ENCODE peak calls at places on chromosome 3, in seven cellular contexts. A is BJ, V is kidney glomerular epithelial cell, L is NCI-H774, T is HT-29, S is GM03348, G is Caki2. J is an unnamed sample.

GRCh38 chr3:102000620-102001209 is 151.4 kb downstream of the NFKBIZ start:
- DNase-seq in V (no peak), G (no peak), S (no peak), A (no peak), L (no peak), T (no peak), J (no peak)

GRCh38 chr3:51799879-51800757 is 21.1 kb upstream of the IQCF6 start:
- DNase-seq in L (no peak), S (peak), T (peak), A (peak), G (peak), V (peak), J (peak)

GRCh38 chr3:44039006-44039405 is 202.7 kb upstream of the TOPAZ1 start:
- DNase-seq in G (no peak), A (no peak), V (peak), S (no peak), L (no peak), T (no peak), J (no peak)

GRCh38 chr3:177295116-177295515 is 97.8 kb upstream of the TBL1XR1 start:
- DNase-seq in S (no peak), L (no peak), A (no peak), T (peak), G (peak), V (no peak), J (no peak)

GRCh38 chr3:126179825-126180476 is 435 bp downstream of the ALDH1L1 start:
- DNase-seq in L (no peak), S (no peak), A (no peak), V (no peak), G (peak), T (no peak), J (no peak)

GRCh38 chr3:108106449-108106848 is 15.6 kb upstream of the CD47 start:
- DNase-seq in T (no peak), V (no peak), L (no peak), A (no peak), G (no peak), S (no peak), J (no peak)

GRCh38 chr3:107013606-107014005 is 363.6 kb upstream of the CCDC54 start:
- DNase-seq in L (no peak), G (no peak), A (no peak), S (no peak), T (no peak), V (no peak), J (no peak)

GRCh38 chr3:127483902-127484591 is 106.5 kb downstream of the TPRA1 start:
- DNase-seq in S (no peak), G (no peak), L (no peak), V (no peak), T (no peak), A (no peak), J (peak)

J was measured in GM10248.